ENCODE peak calls at places on chromosome 5, in six cellular contexts. One of them, this sample, is unnamed.

GRCh38 chr5:142506046-142506445 is 179.8 kb downstream of the FGF1 start:
- DNase-seq in heart right ventricle: no peak
- DNase-seq in neural progenitor cell: no peak
- DNase-seq in right cardiac atrium: no peak
- DNase-seq in erythroblast: no peak
- DNase-seq in T-cell: no peak
- DNase-seq in this sample: no peak

GRCh38 chr5:177366528-177367322 is 9.0 kb downstream of the RGS14 start:
- DNase-seq in heart right ventricle: peak; percentile 91
- DNase-seq in neural progenitor cell: peak; percentile 96
- DNase-seq in right cardiac atrium: peak; percentile 96
- DNase-seq in erythroblast: peak; percentile 39
- DNase-seq in T-cell: no peak
- DNase-seq in this sample: peak; percentile 92

GRCh38 chr5:97629281-97629680 is 446.2 kb upstream of the RIOK2 start:
- DNase-seq in heart right ventricle: peak; percentile 58
- DNase-seq in neural progenitor cell: no peak
- DNase-seq in right cardiac atrium: peak; percentile 71
- DNase-seq in erythroblast: no peak
- DNase-seq in T-cell: no peak
- DNase-seq in this sample: peak; percentile 52

GRCh38 chr5:89584339-89584956 is 701.5 kb upstream of the MEF2C start:
- DNase-seq in heart right ventricle: no peak
- DNase-seq in neural progenitor cell: no peak
- DNase-seq in right cardiac atrium: no peak
- DNase-seq in erythroblast: no peak
- DNase-seq in T-cell: no peak
- DNase-seq in this sample: no peak

GRCh38 chr5:16456103-16456832 is 9.3 kb downstream of the ZNF622 start:
- DNase-seq in heart right ventricle: no peak
- DNase-seq in neural progenitor cell: peak; percentile 83
- DNase-seq in right cardiac atrium: no peak
- DNase-seq in erythroblast: peak; percentile 69
- DNase-seq in T-cell: peak; percentile 7
- DNase-seq in this sample: peak; percentile 36

GRCh38 chr5:91158011-91158410 is 225.1 kb downstream of the ARRDC3 start:
- DNase-seq in heart right ventricle: no peak
- DNase-seq in neural progenitor cell: no peak
- DNase-seq in right cardiac atrium: no peak
- DNase-seq in erythroblast: no peak
- DNase-seq in T-cell: no peak
- DNase-seq in this sample: no peak

GRCh38 chr5:155529366-155529765 is 515.8 kb downstream of the KIF4B start:
- DNase-seq in heart right ventricle: no peak
- DNase-seq in neural progenitor cell: no peak
- DNase-seq in right cardiac atrium: no peak
- DNase-seq in erythroblast: no peak
- DNase-seq in T-cell: no peak
- DNase-seq in this sample: no peak

GRCh38 chr5:73450672-73451217 is 2.2 kb upstream of the FOXD1 start:
- DNase-seq in heart right ventricle: no peak
- DNase-seq in neural progenitor cell: peak; percentile 46
- DNase-seq in right cardiac atrium: no peak
- DNase-seq in erythroblast: peak; percentile 23
- DNase-seq in T-cell: no peak
- DNase-seq in this sample: no peak

GRCh38 chr5:86579502-86579901 is 38.2 kb upstream of the COX7C start:
- DNase-seq in heart right ventricle: no peak
- DNase-seq in neural progenitor cell: no peak
- DNase-seq in right cardiac atrium: no peak
- DNase-seq in erythroblast: no peak
- DNase-seq in T-cell: no peak
- DNase-seq in this sample: no peak

GRCh38 chr5:135694016-135694415 is 115.2 kb upstream of the CXCL14 start:
- DNase-seq in heart right ventricle: no peak
- DNase-seq in neural progenitor cell: no peak
- DNase-seq in right cardiac atrium: no peak
- DNase-seq in erythroblast: no peak
- DNase-seq in T-cell: no peak
- DNase-seq in this sample: no peak